ENCODE peak calls at places on chromosomes 13 and 19, in eight cellular contexts. L is psoas muscle, D is lower leg skin, Y is PC-3, B is BE2C, Z is neural crest cell, K is left ventricle myocardium inferior, S is AG10803. W is an unnamed sample.

GRCh38 chr13:41496420-41497234 is 39.3 kb downstream of the RGCC start:
- DNase-seq in Y (no peak), S (peak; percentile 74), L (no peak), K (no peak), B (no peak), D (no peak), Z (no peak), W (no peak)

GRCh38 chr19:55156202-55157063 is 1.1 kb downstream of the TNNI3 start:
- DNase-seq in S (no peak), D (no peak), B (peak; percentile 93), L (peak; percentile 81), Y (peak; percentile 78), K (peak; percentile 63), Z (peak; percentile 76), W (no peak)

GRCh38 chr13:84933797-84934196 is 865.4 kb downstream of the SLITRK6 start:
- DNase-seq in K (no peak), D (no peak), Z (no peak), S (no peak), B (no peak), L (no peak), Y (no peak), W (no peak)

GRCh38 chr19:13055213-13056051 is 47.2 kb downstream of the LYL1 start:
- DNase-seq in K (peak; percentile 84), Y (peak; percentile 81), Z (no peak), B (peak; percentile 69), L (peak; percentile 88), S (peak; percentile 97), D (peak; percentile 63), W (no peak)

GRCh38 chr13:40672310-40673060 is 6.0 kb upstream of the FOXO1 start:
- DNase-seq in D (no peak), K (no peak), L (no peak), S (peak; percentile 26), B (peak; percentile 18), Y (peak; percentile 88), Z (no peak), W (no peak)

GRCh38 chr13:112172641-112173171 is 105.8 kb downstream of the SOX1 start:
- DNase-seq in Z (no peak), Y (no peak), K (no peak), S (no peak), D (no peak), L (no peak), B (no peak), W (no peak)

GRCh38 chr13:22332411-22332810 is 661.5 kb downstream of the FGF9 start:
- DNase-seq in D (no peak), L (no peak), Z (no peak), S (no peak), K (no peak), B (no peak), Y (no peak), W (no peak)

GRCh38 chr13:60612593-60612992 is 215.6 kb downstream of the TDRD3 start:
- DNase-seq in L (no peak), D (no peak), Y (no peak), S (peak; percentile 13), Z (no peak), B (no peak), K (no peak), W (no peak)

GRCh38 chr19:42140125-42140754 is 8.0 kb upstream of the POU2F2 start:
- DNase-seq in K (peak; percentile 61), S (peak; percentile 60), D (peak; percentile 27), Y (peak; percentile 8), B (no peak), L (peak; percentile 68), Z (peak; percentile 79), W (no peak)

GRCh38 chr13:62846302-62846701 is 1430.7 kb upstream of the PCDH20 start:
- DNase-seq in B (no peak), Z (no peak), D (no peak), S (no peak), K (no peak), L (no peak), Y (peak; percentile 52), W (no peak)

GRCh38 chr19:29526730-29527499 is 1.1 kb downstream of the VSTM2B start:
- DNase-seq in D (no peak), B (no peak), K (no peak), L (peak; percentile 34), Z (no peak), Y (no peak), S (no peak), W (no peak)

GRCh38 chr13:27595055-27595811 is 25.1 kb downstream of the LNX2 start:
- DNase-seq in S (peak; percentile 3), B (no peak), Z (no peak), K (no peak), Y (no peak), L (no peak), D (no peak), W (no peak)

GRCh38 chr13:112342841-112343361 is 33.3 kb upstream of the SPACA7 start:
- DNase-seq in B (no peak), Z (no peak), Y (no peak), D (no peak), L (no peak), S (no peak), K (no peak), W (no peak)

GRCh38 chr19:14408641-14409120 is 10.5 kb downstream of the DDX39A start:
- DNase-seq in D (no peak), K (no peak), B (no peak), S (peak; percentile 16), L (no peak), Z (no peak), Y (no peak), W (no peak)

GRCh38 chr19:40862785-40863184 is 12.5 kb upstream of the CYP2A6 start:
- DNase-seq in D (no peak), Z (no peak), B (no peak), L (no peak), S (peak; percentile 87), K (no peak), Y (peak; percentile 82), W (no peak)

GRCh38 chr13:35699181-35699580 is 222.7 kb upstream of the MAB21L1 start:
- DNase-seq in D (no peak), Y (peak; percentile 50), K (no peak), Z (no peak), B (no peak), S (peak; percentile 81), L (no peak), W (no peak)

GRCh38 chr19:2321565-2322283 is 6.7 kb downstream of the LSM7 start:
- DNase-seq in D (no peak), L (no peak), Y (no peak), B (no peak), Z (no peak), K (no peak), S (no peak), W (no peak)

GRCh38 chr19:44212250-44212864 is at the start of gene ZNF227:
- DNase-seq in S (peak; percentile 97), Y (peak; percentile 92), L (peak; percentile 96), B (peak; percentile 90), D (peak; percentile 91), K (peak; percentile 91), Z (peak; percentile 60), W (peak; percentile 62)
- TF ChIP-seq CTCF in S (no peak), Y (no peak), L (no peak), B (no peak), D (no peak), K (no peak), Z (no peak), W (no peak)

GRCh38 chr19:47693489-47693888 is 19.7 kb upstream of the EHD2 start:
- DNase-seq in Y (no peak), D (no peak), S (no peak), Z (no peak), K (no peak), B (no peak), L (peak; percentile 23), W (no peak)
- TF ChIP-seq CTCF in Y (no peak), D (no peak), S (no peak), Z (no peak), K (no peak), B (no peak), L (no peak), W (no peak)

GRCh38 chr13:76798037-76798436 is 88.2 kb downstream of the KCTD12 start:
- DNase-seq in K (no peak), Z (no peak), D (no peak), Y (no peak), S (no peak), B (no peak), L (no peak), W (no peak)

GRCh38 chr13:76790519-76791289 is 95.5 kb downstream of the KCTD12 start:
- DNase-seq in Z (no peak), K (no peak), S (peak; percentile 47), Y (no peak), L (no peak), B (no peak), D (no peak), W (no peak)

GRCh38 chr13:76795701-76796695 is 90.2 kb downstream of the KCTD12 start:
- DNase-seq in D (no peak), Z (no peak), S (no peak), B (no peak), K (no peak), L (no peak), Y (peak; percentile 55), W (no peak)

GRCh38 chr13:76791290-76791664 is 94.9 kb downstream of the KCTD12 start:
- DNase-seq in B (no peak), D (no peak), S (no peak), Y (no peak), Z (no peak), L (no peak), K (peak; percentile 15), W (no peak)

DNA sequence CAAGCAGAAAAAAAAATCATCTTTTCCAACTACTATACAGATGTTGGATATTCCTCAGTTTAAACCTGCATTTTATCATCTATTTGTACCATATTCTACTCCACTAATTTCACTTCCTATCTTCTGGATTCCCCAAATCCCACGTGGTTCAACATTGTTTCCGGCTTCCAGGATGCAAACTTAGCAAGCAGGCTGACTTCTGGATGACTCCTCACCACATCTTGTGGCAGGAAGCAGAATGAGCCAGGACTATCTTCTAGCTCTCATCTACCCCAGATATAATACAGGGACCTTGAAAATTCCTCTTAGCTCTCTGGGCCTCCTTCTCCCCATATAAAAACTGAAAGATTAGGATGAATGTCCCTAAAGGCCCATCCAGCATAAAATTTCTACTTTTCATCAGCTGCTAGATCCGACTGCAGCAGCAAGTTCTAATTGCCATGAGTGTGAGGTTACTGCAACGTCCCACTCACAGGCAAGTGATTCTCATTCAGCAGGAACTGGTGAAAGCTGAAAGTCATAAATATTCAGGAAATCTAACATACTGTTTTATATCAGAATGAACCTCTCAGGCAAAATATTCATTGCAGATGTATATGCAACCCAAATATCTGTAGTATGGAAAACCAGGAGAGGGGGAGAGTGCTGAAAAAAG is 93.4 kb downstream of the KCTD12 start:
- DNase-seq in S (peak; percentile 74), K (no peak), D (peak; percentile 42), L (no peak), Y (peak; percentile 43), B (no peak), Z (no peak), W (no peak)
- TF ChIP-seq CTCF in S (peak; percentile 41), K (no peak), D (no peak), L (no peak), Y (no peak), B (no peak), Z (no peak), W (no peak)

DNA sequence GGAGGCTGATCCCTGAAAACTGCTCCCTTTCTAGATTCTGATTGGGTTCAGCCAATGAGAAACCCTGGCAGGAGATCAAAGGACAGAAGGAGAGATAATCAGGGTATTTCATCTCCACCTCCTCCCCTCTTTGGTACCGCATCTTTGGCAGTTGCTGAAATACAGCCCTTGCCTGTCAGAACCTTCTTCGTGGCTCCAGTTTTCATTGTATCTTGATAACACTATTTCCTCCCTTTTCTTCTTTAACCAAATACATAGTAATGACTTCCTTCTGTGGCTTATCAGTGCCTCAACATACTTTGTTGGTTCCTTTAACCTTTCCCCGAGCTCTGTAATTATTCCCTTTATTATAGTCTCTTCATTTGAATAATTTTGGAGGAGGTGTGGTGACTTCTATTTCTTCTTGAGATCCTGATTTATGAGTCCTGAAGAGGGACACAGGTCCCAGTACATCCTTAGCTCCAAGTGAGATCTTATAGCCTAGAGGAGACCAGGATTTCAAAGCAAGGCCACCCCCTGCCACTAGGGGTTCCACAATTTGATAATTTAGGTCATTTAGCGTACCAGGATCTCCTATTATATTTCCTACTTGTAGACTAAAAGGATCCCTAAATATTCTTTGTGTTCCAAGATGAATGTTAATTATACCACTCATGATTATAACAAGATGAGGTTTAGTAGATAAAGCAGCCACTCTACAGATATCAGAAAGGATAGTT is 98.0 kb downstream of the EDNRB start:
- DNase-seq in D (no peak), Y (peak; percentile 8), S (no peak), L (no peak), K (no peak), B (no peak), Z (no peak), W (no peak)
- TF ChIP-seq CTCF in D (no peak), Y (peak; percentile 42), S (no peak), L (no peak), K (no peak), B (peak; percentile 42), Z (no peak), W (no peak)